ENCODE peak calls at places on chromosomes 12 and 14, in four cellular contexts. One of them, this sample, is unnamed.

GRCh38 chr12:49909826-49910225 is 6.1 kb upstream of the FAIM2 start:
- DNase-seq in H1: peak
- DNase-seq in K562: peak
- DNase-seq in GM12878: no peak
- DNase-seq in this sample: no peak

GRCh38 chr14:76955575-76956252 is 72.8 kb downstream of the IRF2BPL start:
- DNase-seq in H1: no peak
- DNase-seq in K562: no peak
- DNase-seq in GM12878: peak
- DNase-seq in this sample: no peak

GRCh38 chr14:20644520-20644919 is 3.0 kb upstream of the OR6S1 start:
- DNase-seq in H1: no peak
- DNase-seq in K562: no peak
- DNase-seq in GM12878: no peak
- DNase-seq in this sample: no peak

GRCh38 chr12:12804011-12804410 is 9.1 kb upstream of the DDX47 start:
- DNase-seq in H1: no peak
- DNase-seq in K562: no peak
- DNase-seq in GM12878: no peak
- DNase-seq in this sample: no peak

GRCh38 chr12:111255261-111255660 is 113.6 kb downstream of the PHETA1 start:
- DNase-seq in H1: no peak
- DNase-seq in K562: no peak
- DNase-seq in GM12878: no peak
- DNase-seq in this sample: no peak

GRCh38 chr12:53049582-53050318 is at the start of gene TNS2:
- DNase-seq in H1: peak
- DNase-seq in K562: peak
- DNase-seq in GM12878: no peak
- DNase-seq in this sample: peak

GRCh38 chr14:100640481-100641273 is 53.5 kb upstream of the BEGAIN start:
- DNase-seq in H1: no peak
- DNase-seq in K562: no peak
- DNase-seq in GM12878: peak
- DNase-seq in this sample: no peak

GRCh38 chr12:57844725-57845477 is 1.6 kb downstream of the CTDSP2 start:
- DNase-seq in H1: no peak
- DNase-seq in K562: no peak
- DNase-seq in GM12878: no peak
- DNase-seq in this sample: peak

GRCh38 chr14:91517013-91517412 is 6.9 kb upstream of the PPP4R3A start:
- DNase-seq in H1: no peak
- DNase-seq in K562: no peak
- DNase-seq in GM12878: no peak
- DNase-seq in this sample: no peak

GRCh38 chr14:44803239-44803905 is 158.4 kb downstream of the KLHL28 start:
- DNase-seq in H1: no peak
- DNase-seq in K562: peak
- DNase-seq in GM12878: peak
- DNase-seq in this sample: no peak

GRCh38 chr12:71439613-71440392 is at the start of gene LGR5:
- DNase-seq in H1: peak
- DNase-seq in K562: no peak
- DNase-seq in GM12878: no peak
- DNase-seq in this sample: no peak

GRCh38 chr12:32918890-32919791 is 22.6 kb upstream of the PKP2 start:
- DNase-seq in H1: no peak
- DNase-seq in K562: peak
- DNase-seq in GM12878: no peak
- DNase-seq in this sample: no peak

GRCh38 chr12:12294215-12295005 is 27.6 kb upstream of the LRP6 start:
- DNase-seq in H1: no peak
- DNase-seq in K562: no peak
- DNase-seq in GM12878: no peak
- DNase-seq in this sample: no peak

GRCh38 chr12:131507094-131507493 is 203.8 kb upstream of the SFSWAP start:
- DNase-seq in H1: no peak
- DNase-seq in K562: no peak
- DNase-seq in GM12878: no peak
- DNase-seq in this sample: no peak

GRCh38 chr12:130316269-130316668 is 21.4 kb upstream of the PIWIL1 start:
- DNase-seq in H1: no peak
- DNase-seq in K562: no peak
- DNase-seq in GM12878: no peak
- DNase-seq in this sample: no peak

GRCh38 chr12:77746108-77746507 is 84.6 kb upstream of the NAV3 start:
- DNase-seq in H1: no peak
- DNase-seq in K562: no peak
- DNase-seq in GM12878: peak
- DNase-seq in this sample: no peak

GRCh38 chr12:117645473-117645872 is 284.0 kb upstream of the NOS1 start:
- DNase-seq in H1: no peak
- DNase-seq in K562: no peak
- DNase-seq in GM12878: no peak
- DNase-seq in this sample: no peak

GRCh38 chr12:57152408-57153038 is 5.1 kb upstream of the LRP1-AS start:
- DNase-seq in H1: no peak
- DNase-seq in K562: no peak
- DNase-seq in GM12878: no peak
- DNase-seq in this sample: no peak

GRCh38 chr12:42468341-42468821 is 121.2 kb downstream of the PRICKLE1 start:
- DNase-seq in H1: no peak
- DNase-seq in K562: no peak
- DNase-seq in GM12878: peak
- DNase-seq in this sample: no peak

GRCh38 chr14:76810953-76811400 is 1.7 kb downstream of the ANGEL1 start:
- DNase-seq in H1: no peak
- DNase-seq in K562: no peak
- DNase-seq in GM12878: no peak
- DNase-seq in this sample: no peak

GRCh38 chr12:3578557-3578956 is 87.6 kb downstream of the PRMT8 start:
- DNase-seq in H1: no peak
- DNase-seq in K562: no peak
- DNase-seq in GM12878: no peak
- DNase-seq in this sample: no peak

GRCh38 chr12:16555630-16556029 is 50.3 kb downstream of the LMO3 start:
- DNase-seq in H1: no peak
- DNase-seq in K562: no peak
- DNase-seq in GM12878: no peak
- DNase-seq in this sample: no peak

GRCh38 chr14:104574536-104574935 is 5.0 kb upstream of the C14orf180 start:
- DNase-seq in H1: no peak
- DNase-seq in K562: no peak
- DNase-seq in GM12878: no peak
- DNase-seq in this sample: no peak

GRCh38 chr14:105974902-105975301 is 448.5 kb downstream of the TMEM121 start:
- DNase-seq in H1: peak
- DNase-seq in K562: peak
- DNase-seq in GM12878: no peak
- DNase-seq in this sample: no peak

GRCh38 chr14:94485944-94486841 is 10.2 kb upstream of the SERPINA9 start:
- DNase-seq in H1: peak
- DNase-seq in K562: peak
- DNase-seq in GM12878: no peak
- DNase-seq in this sample: peak

GRCh38 chr12:128938886-128939285 is 85.6 kb downstream of the GLT1D1 start:
- DNase-seq in H1: no peak
- DNase-seq in K562: no peak
- DNase-seq in GM12878: no peak
- DNase-seq in this sample: no peak

GRCh38 chr12:19967486-19967885 is 400.9 kb upstream of the PDE3A start:
- DNase-seq in H1: no peak
- DNase-seq in K562: no peak
- DNase-seq in GM12878: peak
- DNase-seq in this sample: no peak
- TF ChIP-seq TAF1 in H1: no peak
- TF ChIP-seq TAF1 in K562: no peak
- TF ChIP-seq TAF1 in GM12878: no peak
- TF ChIP-seq TAF1 in this sample: no peak

DNA sequence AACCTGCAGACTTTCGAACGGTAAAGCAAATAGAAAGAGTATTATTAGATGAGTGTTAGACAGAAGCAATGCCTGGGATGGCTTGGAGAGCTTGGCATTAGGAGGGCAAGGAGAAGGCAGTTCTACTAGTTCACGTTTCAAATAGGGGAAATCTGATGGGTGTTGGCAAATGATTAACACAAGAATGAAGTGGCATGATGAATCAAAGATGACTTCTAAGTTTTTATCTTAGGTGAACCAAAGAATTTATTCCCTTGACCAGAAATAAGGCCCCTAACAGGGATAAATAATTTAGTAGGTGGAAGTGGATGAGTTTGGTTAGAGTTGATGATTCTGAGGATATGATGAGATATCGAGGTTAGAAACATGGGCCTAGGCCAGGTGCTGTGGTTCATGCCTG is 38.5 kb downstream of the DRAM1 start:
- DNase-seq in H1: no peak
- DNase-seq in K562: no peak
- DNase-seq in GM12878: no peak
- DNase-seq in this sample: no peak
- TF ChIP-seq POLR2AphosphoS5 in H1: no peak
- TF ChIP-seq POLR2AphosphoS5 in K562: no peak
- TF ChIP-seq POLR2AphosphoS5 in GM12878: no peak
- TF ChIP-seq POLR2AphosphoS5 in this sample: no peak

GRCh38 chr12:94459773-94460593 is at the start of gene CEP83:
- DNase-seq in H1: peak
- DNase-seq in K562: peak
- DNase-seq in GM12878: peak
- DNase-seq in this sample: peak
- TF ChIP-seq POLR2A in H1: peak
- TF ChIP-seq POLR2A in K562: peak
- TF ChIP-seq POLR2A in GM12878: peak
- TF ChIP-seq POLR2A in this sample: peak

GRCh38 chr12:45363903-45364302 is 148.0 kb downstream of the ANO6 start:
- DNase-seq in H1: no peak
- DNase-seq in K562: no peak
- DNase-seq in GM12878: no peak
- DNase-seq in this sample: no peak

DNA sequence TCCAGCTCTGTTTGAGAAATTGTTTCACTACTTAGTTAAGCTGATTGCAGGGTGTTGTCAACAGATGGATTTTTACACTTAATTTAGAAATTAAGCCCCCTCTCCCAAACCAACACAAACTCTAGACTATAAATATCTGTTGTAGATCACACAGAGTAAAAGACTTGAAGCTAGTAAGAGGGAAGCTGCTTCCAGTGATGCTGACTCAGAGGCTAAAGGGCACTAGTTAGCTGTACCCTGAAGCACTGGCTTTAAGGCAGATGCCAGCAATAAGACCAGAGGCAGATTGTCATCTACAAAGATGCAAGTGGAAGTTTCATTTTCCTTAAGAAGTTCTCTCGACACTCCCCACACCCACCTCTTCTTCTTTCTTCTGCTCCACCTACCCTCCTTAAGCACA is 153.2 kb downstream of the ANO6 start:
- DNase-seq in H1: no peak
- DNase-seq in K562: no peak
- DNase-seq in GM12878: no peak
- DNase-seq in this sample: no peak
- TF ChIP-seq TAF1 in H1: no peak
- TF ChIP-seq TAF1 in K562: no peak
- TF ChIP-seq TAF1 in GM12878: no peak
- TF ChIP-seq TAF1 in this sample: no peak

GRCh38 chr14:61483477-61483876 is 162.1 kb downstream of the PRKCH start:
- DNase-seq in H1: no peak
- DNase-seq in K562: peak
- DNase-seq in GM12878: no peak
- DNase-seq in this sample: no peak

GRCh38 chr14:61482348-61483206 is 161.2 kb downstream of the PRKCH start:
- DNase-seq in H1: no peak
- DNase-seq in K562: no peak
- DNase-seq in GM12878: no peak
- DNase-seq in this sample: no peak

GRCh38 chr14:61479746-61480502 is 158.5 kb downstream of the PRKCH start:
- DNase-seq in H1: no peak
- DNase-seq in K562: no peak
- DNase-seq in GM12878: no peak
- DNase-seq in this sample: no peak

GRCh38 chr14:61478971-61479473 is 157.6 kb downstream of the PRKCH start:
- DNase-seq in H1: no peak
- DNase-seq in K562: no peak
- DNase-seq in GM12878: no peak
- DNase-seq in this sample: no peak

DNA sequence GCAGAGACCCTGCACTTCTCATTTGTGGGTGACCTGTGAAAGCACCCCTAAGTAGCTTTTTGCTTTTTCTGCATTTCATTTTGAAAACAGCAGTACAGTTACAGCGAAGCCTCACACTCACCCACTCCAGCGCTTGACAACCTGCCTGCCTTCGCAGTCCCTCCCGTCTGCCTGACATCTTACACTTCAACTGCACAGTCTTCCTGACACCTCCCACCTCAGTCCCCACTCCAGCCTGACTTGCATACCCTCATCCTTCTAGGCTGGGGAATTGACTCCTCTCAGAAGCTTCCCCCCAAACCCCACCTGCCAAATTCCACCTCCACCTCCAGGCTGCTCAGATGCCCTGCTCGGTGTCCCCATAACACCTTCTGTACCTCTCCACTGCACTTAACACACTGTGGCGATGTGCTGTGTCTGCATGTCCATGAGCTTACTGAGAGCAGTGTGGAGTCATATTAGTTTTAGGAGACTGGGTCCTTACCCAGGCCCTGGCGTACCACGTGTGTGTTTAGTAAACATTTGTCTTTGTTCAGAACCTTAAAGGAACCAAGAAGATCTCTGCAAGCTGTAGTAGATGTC is 159.4 kb downstream of the PRKCH start:
- DNase-seq in H1: no peak
- DNase-seq in K562: no peak
- DNase-seq in GM12878: no peak
- DNase-seq in this sample: no peak
- TF ChIP-seq POLR2AphosphoS5 in H1: no peak
- TF ChIP-seq POLR2AphosphoS5 in K562: no peak
- TF ChIP-seq POLR2AphosphoS5 in GM12878: no peak
- TF ChIP-seq POLR2AphosphoS5 in this sample: no peak

DNA sequence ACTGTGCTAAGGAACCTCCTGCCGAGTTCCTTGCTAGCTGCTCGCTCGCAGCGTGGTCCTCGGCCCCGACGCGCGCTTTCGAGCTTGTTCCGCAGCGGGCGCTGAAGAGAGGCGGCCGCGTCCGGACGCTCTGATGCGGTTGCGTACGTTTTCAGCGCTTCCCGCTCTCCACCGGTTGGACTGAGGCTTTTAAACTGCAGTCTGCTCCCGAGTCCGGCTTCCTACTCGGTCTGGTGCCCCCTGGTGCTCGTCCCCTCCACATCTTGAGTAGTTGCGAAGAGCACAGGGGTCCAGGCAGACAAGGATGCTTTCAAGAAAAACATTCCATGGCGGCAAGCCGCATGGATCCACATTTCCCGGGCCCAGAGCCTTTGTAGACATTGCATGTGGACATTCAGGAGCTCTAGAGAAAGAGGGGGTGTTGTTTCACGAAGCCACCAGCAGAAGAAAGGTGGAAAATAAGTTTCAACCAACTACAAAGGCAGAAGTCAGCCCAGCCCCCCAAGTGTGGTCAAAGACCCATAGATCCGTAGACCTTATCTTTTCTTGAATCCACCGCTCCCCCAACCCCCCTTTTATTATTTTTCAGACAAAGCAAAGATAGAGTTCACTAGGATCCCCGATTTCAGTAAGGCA is 1.1 kb upstream of the WNK1 start:
- DNase-seq in H1: peak
- DNase-seq in K562: peak
- DNase-seq in GM12878: peak
- DNase-seq in this sample: peak
- TF ChIP-seq POLR2A in H1: peak
- TF ChIP-seq POLR2A in K562: peak
- TF ChIP-seq POLR2A in GM12878: peak
- TF ChIP-seq POLR2A in this sample: peak

This sample was measured in GM12892.